ENCODE peak calls at places on chromosomes 13 and 19, in seven cellular contexts. J is IMR-90, M is H9, O is neuronal stem cell, V is H1, X is mesenchymal stem cell, K is trophoblast cell. A is an unnamed sample.

GRCh38 chr13:45995245-45995644 is 57.3 kb downstream of the ZC3H13 start:
- DNase-seq in J (no peak), V (no peak), X (no peak), O (no peak), K (no peak), M (no peak), A (no peak)

GRCh38 chr13:113305208-113305607 is 8.2 kb downstream of the LAMP1 start:
- DNase-seq in K (no peak), M (no peak), X (peak; percentile 45), V (no peak), O (no peak), J (peak; percentile 76), A (no peak)

GRCh38 chr19:11460207-11460606 is 20.6 kb downstream of the ELAVL3 start:
- DNase-seq in J (no peak), V (no peak), X (no peak), K (no peak), O (no peak), M (no peak), A (no peak)

GRCh38 chr13:108115739-108116138 is 99.6 kb downstream of the LIG4 start:
- DNase-seq in V (no peak), M (no peak), X (no peak), K (no peak), J (no peak), O (no peak), A (no peak)

GRCh38 chr19:54469496-54469934 is 3.6 kb downstream of the CDC42EP5 start:
- DNase-seq in X (no peak), O (no peak), M (no peak), J (no peak), V (no peak), K (no peak), A (no peak)

GRCh38 chr19:33449799-33450198 is 71.8 kb downstream of the PEPD start:
- DNase-seq in X (no peak), M (no peak), J (no peak), K (no peak), V (no peak), O (no peak), A (no peak)

GRCh38 chr13:27182844-27183497 is 11.4 kb upstream of the USP12 start:
- DNase-seq in J (peak; percentile 95), X (peak; percentile 98), M (no peak), V (no peak), K (peak; percentile 20), O (no peak), A (peak; percentile 46)

GRCh38 chr19:33303791-33304759 is 1.7 kb upstream of the CEBPA start:
- DNase-seq in V (no peak), O (no peak), X (no peak), M (peak; percentile 15), K (no peak), J (no peak), A (no peak)

GRCh38 chr19:2357279-2358206 is 2.5 kb upstream of the TMPRSS9 start:
- DNase-seq in V (no peak), X (no peak), K (no peak), O (no peak), J (no peak), M (no peak), A (no peak)

GRCh38 chr13:71536201-71536600 is 330.8 kb downstream of the DACH1 start:
- DNase-seq in K (peak; percentile 48), M (no peak), V (no peak), O (no peak), J (no peak), X (no peak), A (peak; percentile 25)

GRCh38 chr19:39211731-39212376 is 7.8 kb upstream of the SYCN start:
- DNase-seq in J (no peak), V (no peak), K (no peak), X (no peak), O (no peak), M (no peak), A (no peak)

GRCh38 chr19:8423821-8424223 is 10.7 kb downstream of the MARCHF2 start:
- DNase-seq in V (no peak), M (peak; percentile 66), O (peak; percentile 41), X (peak; percentile 99), K (peak; percentile 97), J (peak; percentile 97), A (peak; percentile 88)

GRCh38 chr13:46339035-46339666 is 47.9 kb downstream of the RUBCNL start:
- DNase-seq in K (peak; percentile 52), J (peak; percentile 12), V (no peak), X (no peak), M (no peak), O (no peak), A (no peak)

GRCh38 chr19:18901503-18901890 is 5.5 kb upstream of the CERS1 start:
- DNase-seq in J (no peak), K (no peak), V (no peak), X (no peak), M (no peak), O (no peak), A (no peak)

GRCh38 chr19:6264803-6265202 is 15.0 kb downstream of the MLLT1 start:
- DNase-seq in X (no peak), O (no peak), V (no peak), M (no peak), J (no peak), K (no peak), A (no peak)

GRCh38 chr19:6261883-6262282 is 17.9 kb downstream of the MLLT1 start:
- DNase-seq in V (no peak), X (no peak), M (no peak), O (no peak), J (no peak), K (no peak), A (no peak)

GRCh38 chr19:6262519-6262918 is 17.3 kb downstream of the MLLT1 start:
- DNase-seq in O (no peak), V (no peak), J (no peak), X (no peak), K (no peak), M (no peak), A (no peak)

GRCh38 chr19:6264077-6264445 is 15.7 kb downstream of the MLLT1 start:
- DNase-seq in X (peak; percentile 10), M (no peak), J (peak; percentile 80), K (no peak), V (no peak), O (no peak), A (peak; percentile 47)

GRCh38 chr19:6263306-6264076 is 16.3 kb downstream of the MLLT1 start:
- DNase-seq in X (no peak), O (no peak), M (no peak), K (no peak), J (peak; percentile 38), V (no peak), A (no peak)
- H3K79me1 ChIP-seq in X (peaks cover 38% of the 10 kb centered on the region), O (peaks cover 14% of the 10 kb centered on the region), M (peaks cover 12% of the 10 kb centered on the region), K (no peaks in the 10 kb centered on the region), J (peaks cover 29% of the 10 kb centered on the region), V (peaks cover 22% of the 10 kb centered on the region), A (peaks cover 19% of the 10 kb centered on the region)

GRCh38 chr13:84567848-84568247 is 685.6 kb upstream of the SLITRK1 start:
- DNase-seq in X (no peak), M (no peak), K (no peak), O (no peak), V (no peak), J (no peak), A (no peak)
- H3K79me1 ChIP-seq in X (no peaks in the 10 kb centered on the region), M (no peaks in the 10 kb centered on the region), K (no peaks in the 10 kb centered on the region), O (no peaks in the 10 kb centered on the region), V (no peaks in the 10 kb centered on the region), J (no peaks in the 10 kb centered on the region), A (no peaks in the 10 kb centered on the region)

GRCh38 chr13:103516009-103516795 is 450.0 kb upstream of the SLC10A2 start:
- DNase-seq in J (no peak), K (no peak), O (no peak), X (no peak), V (no peak), M (no peak), A (no peak)

GRCh38 chr13:103515410-103515809 is 449.2 kb upstream of the SLC10A2 start:
- DNase-seq in J (no peak), K (no peak), V (no peak), O (no peak), X (no peak), M (no peak), A (no peak)

GRCh38 chr13:103517066-103517767 is 451.0 kb upstream of the SLC10A2 start:
- DNase-seq in J (no peak), K (no peak), M (no peak), V (no peak), O (no peak), X (no peak), A (no peak)

GRCh38 chr13:103517768-103518102 is 451.5 kb upstream of the SLC10A2 start:
- DNase-seq in M (no peak), O (no peak), X (no peak), V (no peak), K (no peak), J (no peak), A (no peak)

DNA sequence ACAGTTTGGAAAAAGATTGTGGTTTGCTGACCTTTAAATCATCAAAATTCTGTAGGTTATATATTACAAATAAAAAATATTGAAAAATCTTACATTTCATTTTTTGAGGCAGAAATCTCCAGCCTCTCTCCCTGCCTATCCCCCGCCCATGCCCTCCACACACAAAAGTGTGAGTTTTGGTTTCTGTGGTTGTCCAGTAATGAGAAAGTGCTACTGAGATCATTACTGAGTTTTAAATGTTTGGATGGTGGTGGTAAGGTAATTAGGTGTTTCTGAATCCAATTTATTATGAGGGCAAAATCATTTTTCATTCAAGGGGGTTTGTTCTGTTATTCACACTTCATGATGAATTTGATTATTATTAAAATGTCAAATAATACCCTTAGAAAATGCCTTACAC is 448.0 kb upstream of the SLC10A2 start:
- DNase-seq in V (no peak), K (no peak), X (no peak), J (no peak), M (no peak), O (no peak), A (no peak)
- H3K79me1 ChIP-seq in V (no peaks in the 10 kb centered on the region), K (no peaks in the 10 kb centered on the region), X (no peaks in the 10 kb centered on the region), J (no peaks in the 10 kb centered on the region), M (no peaks in the 10 kb centered on the region), O (no peaks in the 10 kb centered on the region), A (no peaks in the 10 kb centered on the region)

GRCh38 chr13:43663474-43664090 is 123.2 kb downstream of the ENOX1 start:
- DNase-seq in O (no peak), M (no peak), J (peak; percentile 73), K (no peak), V (no peak), X (no peak), A (no peak)

GRCh38 chr13:43662976-43663375 is 123.8 kb downstream of the ENOX1 start:
- DNase-seq in J (no peak), M (no peak), X (no peak), V (no peak), K (no peak), O (no peak), A (no peak)

GRCh38 chr13:43657485-43657884 is 129.3 kb downstream of the ENOX1 start:
- DNase-seq in M (no peak), K (no peak), J (no peak), X (no peak), V (no peak), O (no peak), A (no peak)

GRCh38 chr13:43664700-43665191 is 122.0 kb downstream of the ENOX1 start:
- DNase-seq in M (no peak), K (peak; percentile 53), V (no peak), O (no peak), X (peak; percentile 69), J (peak; percentile 74), A (peak; percentile 65)

DNA sequence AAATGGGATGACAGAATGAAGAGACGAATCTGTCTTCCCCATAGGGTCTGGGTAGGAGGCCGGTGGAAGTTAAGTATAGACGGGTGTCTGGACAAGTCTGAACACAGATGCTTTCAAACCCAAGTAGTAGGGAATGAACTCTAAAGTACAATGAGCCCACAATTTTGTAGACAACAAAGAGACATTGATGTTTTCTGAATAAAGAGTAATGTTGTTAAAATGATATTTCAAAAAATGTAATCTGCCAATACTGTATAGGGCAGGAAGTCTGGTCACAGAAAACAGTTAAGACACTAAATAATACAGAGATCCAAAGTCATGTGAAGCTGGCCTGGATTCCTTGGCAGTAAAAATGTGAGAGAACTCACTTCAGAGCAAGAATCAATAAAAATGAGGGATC is 125.5 kb downstream of the ENOX1 start:
- DNase-seq in X (no peak), J (no peak), V (no peak), O (no peak), K (no peak), M (no peak), A (no peak)
- H3K79me1 ChIP-seq in X (no peaks in the 10 kb centered on the region), J (no peaks in the 10 kb centered on the region), V (no peaks in the 10 kb centered on the region), O (no peaks in the 10 kb centered on the region), K (no peaks in the 10 kb centered on the region), M (no peaks in the 10 kb centered on the region), A (no peaks in the 10 kb centered on the region)